ENCODE peak calls at places on chromosomes 5 and 9, in six cellular contexts. One of them, this sample, is unnamed.

GRCh38 chr9:136910901-136911245 is 24.6 kb downstream of the TRAF2 start:
- DNase-seq in GM12892: no peak
- DNase-seq in GM12891: no peak
- DNase-seq in HepG2: no peak
- DNase-seq in H1: no peak
- DNase-seq in GM12878: no peak
- DNase-seq in this sample: no peak

GRCh38 chr9:93622725-93623124 is 46.3 kb downstream of the PHF2 start:
- DNase-seq in GM12892: no peak
- DNase-seq in GM12891: no peak
- DNase-seq in HepG2: no peak
- DNase-seq in H1: peak
- DNase-seq in GM12878: no peak
- DNase-seq in this sample: no peak

GRCh38 chr5:178115136-178115834 is 2.0 kb downstream of the N4BP3 start:
- DNase-seq in GM12892: no peak
- DNase-seq in GM12891: no peak
- DNase-seq in HepG2: no peak
- DNase-seq in H1: peak
- DNase-seq in GM12878: no peak
- DNase-seq in this sample: no peak

GRCh38 chr5:128579669-128580068 is 41.6 kb upstream of the FBN2 start:
- DNase-seq in GM12892: no peak
- DNase-seq in GM12891: no peak
- DNase-seq in HepG2: no peak
- DNase-seq in H1: no peak
- DNase-seq in GM12878: no peak
- DNase-seq in this sample: no peak

GRCh38 chr9:93587651-93588347 is 11.4 kb downstream of the PHF2 start:
- DNase-seq in GM12892: no peak
- DNase-seq in GM12891: no peak
- DNase-seq in HepG2: no peak
- DNase-seq in H1: no peak
- DNase-seq in GM12878: no peak
- DNase-seq in this sample: peak

GRCh38 chr5:6274846-6275543 is 103.4 kb downstream of the MED10 start:
- DNase-seq in GM12892: no peak
- DNase-seq in GM12891: no peak
- DNase-seq in HepG2: no peak
- DNase-seq in H1: no peak
- DNase-seq in GM12878: peak
- DNase-seq in this sample: no peak

GRCh38 chr9:20387062-20387461 is 235.2 kb downstream of the MLLT3 start:
- DNase-seq in GM12892: no peak
- DNase-seq in GM12891: no peak
- DNase-seq in HepG2: no peak
- DNase-seq in H1: no peak
- DNase-seq in GM12878: no peak
- DNase-seq in this sample: no peak

GRCh38 chr5:139474815-139475791 is 4.3 kb downstream of the SMIM33 start:
- DNase-seq in GM12892: no peak
- DNase-seq in GM12891: no peak
- DNase-seq in HepG2: no peak
- DNase-seq in H1: no peak
- DNase-seq in GM12878: no peak
- DNase-seq in this sample: peak

GRCh38 chr5:29069104-29069402 is 2030.7 kb upstream of the CDH9 start:
- DNase-seq in GM12892: no peak
- DNase-seq in GM12891: no peak
- DNase-seq in HepG2: no peak
- DNase-seq in H1: no peak
- DNase-seq in GM12878: no peak
- DNase-seq in this sample: no peak

GRCh38 chr9:105281926-105282325 is 37.5 kb downstream of the SLC44A1 start:
- DNase-seq in GM12892: no peak
- DNase-seq in GM12891: no peak
- DNase-seq in HepG2: no peak
- DNase-seq in H1: no peak
- DNase-seq in GM12878: no peak
- DNase-seq in this sample: no peak

GRCh38 chr9:27451207-27451792 is 72.8 kb upstream of the IFNK start:
- DNase-seq in GM12892: no peak
- DNase-seq in GM12891: no peak
- DNase-seq in HepG2: no peak
- DNase-seq in H1: no peak
- DNase-seq in GM12878: no peak
- DNase-seq in this sample: no peak

GRCh38 chr9:98552306-98552705 is 156.4 kb downstream of the GABBR2 start:
- DNase-seq in GM12892: no peak
- DNase-seq in GM12891: no peak
- DNase-seq in HepG2: no peak
- DNase-seq in H1: no peak
- DNase-seq in GM12878: no peak
- DNase-seq in this sample: no peak

GRCh38 chr9:95024097-95024671 is 293.3 kb downstream of the FANCC start:
- DNase-seq in GM12892: no peak
- DNase-seq in GM12891: no peak
- DNase-seq in HepG2: peak
- DNase-seq in H1: no peak
- DNase-seq in GM12878: no peak
- DNase-seq in this sample: no peak

GRCh38 chr9:127090341-127090985 is 32.0 kb downstream of the ANGPTL2 start:
- DNase-seq in GM12892: no peak
- DNase-seq in GM12891: no peak
- DNase-seq in HepG2: no peak
- DNase-seq in H1: no peak
- DNase-seq in GM12878: no peak
- DNase-seq in this sample: no peak

GRCh38 chr5:163161512-163161911 is 275.9 kb upstream of the CCNG1 start:
- DNase-seq in GM12892: no peak
- DNase-seq in GM12891: no peak
- DNase-seq in HepG2: no peak
- DNase-seq in H1: no peak
- DNase-seq in GM12878: no peak
- DNase-seq in this sample: no peak

GRCh38 chr5:141883184-141883947 is 5.2 kb upstream of the PCDH1 start:
- DNase-seq in GM12892: no peak
- DNase-seq in GM12891: no peak
- DNase-seq in HepG2: no peak
- DNase-seq in H1: peak
- DNase-seq in GM12878: no peak
- DNase-seq in this sample: peak

GRCh38 chr5:102223542-102224444 is 72.3 kb downstream of the SLCO4C1 start:
- DNase-seq in GM12892: no peak
- DNase-seq in GM12891: no peak
- DNase-seq in HepG2: peak
- DNase-seq in H1: no peak
- DNase-seq in GM12878: no peak
- DNase-seq in this sample: peak
- TF ChIP-seq TAF1 in GM12892: no peak
- TF ChIP-seq TAF1 in GM12891: no peak
- TF ChIP-seq TAF1 in HepG2: no peak
- TF ChIP-seq TAF1 in H1: no peak
- TF ChIP-seq TAF1 in GM12878: no peak
- TF ChIP-seq TAF1 in this sample: no peak

GRCh38 chr5:10762776-10763500 is 1.9 kb upstream of the DAP start:
- DNase-seq in GM12892: no peak
- DNase-seq in GM12891: no peak
- DNase-seq in HepG2: no peak
- DNase-seq in H1: no peak
- DNase-seq in GM12878: no peak
- DNase-seq in this sample: peak
- TF ChIP-seq TAF1 in GM12892: no peak
- TF ChIP-seq TAF1 in GM12891: no peak
- TF ChIP-seq TAF1 in HepG2: no peak
- TF ChIP-seq TAF1 in H1: no peak
- TF ChIP-seq TAF1 in GM12878: no peak
- TF ChIP-seq TAF1 in this sample: no peak

GRCh38 chr5:179128041-179128365 is 67.8 kb downstream of the ZNF354C start:
- DNase-seq in GM12892: no peak
- DNase-seq in GM12891: no peak
- DNase-seq in HepG2: no peak
- DNase-seq in H1: no peak
- DNase-seq in GM12878: no peak
- DNase-seq in this sample: no peak

GRCh38 chr5:179130101-179130681 is 70.0 kb downstream of the ZNF354C start:
- DNase-seq in GM12892: no peak
- DNase-seq in GM12891: no peak
- DNase-seq in HepG2: no peak
- DNase-seq in H1: no peak
- DNase-seq in GM12878: no peak
- DNase-seq in this sample: no peak

GRCh38 chr5:179127136-179128040 is 67.2 kb downstream of the ZNF354C start:
- DNase-seq in GM12892: no peak
- DNase-seq in GM12891: no peak
- DNase-seq in HepG2: no peak
- DNase-seq in H1: no peak
- DNase-seq in GM12878: no peak
- DNase-seq in this sample: no peak

GRCh38 chr5:179129607-179130071 is 69.5 kb downstream of the ZNF354C start:
- DNase-seq in GM12892: no peak
- DNase-seq in GM12891: no peak
- DNase-seq in HepG2: no peak
- DNase-seq in H1: no peak
- DNase-seq in GM12878: no peak
- DNase-seq in this sample: no peak

GRCh38 chr5:179128976-179129375 is 68.8 kb downstream of the ZNF354C start:
- DNase-seq in GM12892: no peak
- DNase-seq in GM12891: no peak
- DNase-seq in HepG2: no peak
- DNase-seq in H1: no peak
- DNase-seq in GM12878: no peak
- DNase-seq in this sample: no peak
- TF ChIP-seq TAF1 in GM12892: no peak
- TF ChIP-seq TAF1 in GM12891: no peak
- TF ChIP-seq TAF1 in HepG2: no peak
- TF ChIP-seq TAF1 in H1: no peak
- TF ChIP-seq TAF1 in GM12878: no peak
- TF ChIP-seq TAF1 in this sample: no peak

GRCh38 chr9:1050125-1050895 is at the start of gene DMRT2:
- DNase-seq in GM12892: no peak
- DNase-seq in GM12891: no peak
- DNase-seq in HepG2: peak
- DNase-seq in H1: peak
- DNase-seq in GM12878: no peak
- DNase-seq in this sample: peak
- TF ChIP-seq TAF1 in GM12892: no peak
- TF ChIP-seq TAF1 in GM12891: no peak
- TF ChIP-seq TAF1 in HepG2: no peak
- TF ChIP-seq TAF1 in H1: no peak
- TF ChIP-seq TAF1 in GM12878: no peak
- TF ChIP-seq TAF1 in this sample: no peak

DNA sequence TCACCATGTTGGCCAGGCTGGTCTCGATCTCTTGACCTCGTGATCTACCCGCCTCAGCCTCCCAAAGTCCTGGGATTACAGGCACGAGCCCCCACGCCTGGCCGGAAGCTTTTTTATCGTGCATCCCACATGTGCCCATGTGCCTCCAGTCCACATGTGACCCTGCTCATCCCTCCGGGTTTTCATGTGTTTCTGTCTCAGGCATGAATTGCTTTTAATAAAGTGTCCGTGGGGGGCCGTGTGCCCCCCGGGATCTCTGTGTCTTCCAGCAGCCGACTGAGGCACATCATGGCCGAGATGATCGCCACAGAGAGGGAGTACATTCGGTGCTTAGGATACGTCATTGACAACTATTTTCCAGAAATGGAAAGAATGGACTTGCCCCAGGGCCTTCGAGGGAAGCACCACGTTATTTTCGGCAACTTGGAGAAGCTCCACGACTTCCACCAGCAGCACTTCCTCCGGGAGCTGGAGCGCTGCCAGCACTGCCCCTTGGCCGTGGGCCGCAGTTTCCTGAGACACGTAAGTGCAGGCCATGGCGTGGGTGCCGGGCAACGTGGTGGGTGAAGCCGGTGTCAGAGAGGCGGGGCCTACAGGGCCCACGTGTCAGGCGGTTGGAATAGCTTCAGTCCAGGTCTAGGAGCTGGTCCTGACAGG is 22.1 kb upstream of the LRRC14B start:
- DNase-seq in GM12892: peak
- DNase-seq in GM12891: no peak
- DNase-seq in HepG2: no peak
- DNase-seq in H1: no peak
- DNase-seq in GM12878: no peak
- DNase-seq in this sample: no peak
- TF ChIP-seq TAF1 in GM12892: no peak
- TF ChIP-seq TAF1 in GM12891: no peak
- TF ChIP-seq TAF1 in HepG2: no peak
- TF ChIP-seq TAF1 in H1: no peak
- TF ChIP-seq TAF1 in GM12878: no peak
- TF ChIP-seq TAF1 in this sample: no peak

GRCh38 chr9:135095470-135096407 is 8.3 kb downstream of the OLFM1 start:
- DNase-seq in GM12892: no peak
- DNase-seq in GM12891: no peak
- DNase-seq in HepG2: no peak
- DNase-seq in H1: no peak
- DNase-seq in GM12878: no peak
- DNase-seq in this sample: no peak
- TF ChIP-seq TAF1 in GM12892: no peak
- TF ChIP-seq TAF1 in GM12891: no peak
- TF ChIP-seq TAF1 in HepG2: no peak
- TF ChIP-seq TAF1 in H1: no peak
- TF ChIP-seq TAF1 in GM12878: no peak
- TF ChIP-seq TAF1 in this sample: no peak

DNA sequence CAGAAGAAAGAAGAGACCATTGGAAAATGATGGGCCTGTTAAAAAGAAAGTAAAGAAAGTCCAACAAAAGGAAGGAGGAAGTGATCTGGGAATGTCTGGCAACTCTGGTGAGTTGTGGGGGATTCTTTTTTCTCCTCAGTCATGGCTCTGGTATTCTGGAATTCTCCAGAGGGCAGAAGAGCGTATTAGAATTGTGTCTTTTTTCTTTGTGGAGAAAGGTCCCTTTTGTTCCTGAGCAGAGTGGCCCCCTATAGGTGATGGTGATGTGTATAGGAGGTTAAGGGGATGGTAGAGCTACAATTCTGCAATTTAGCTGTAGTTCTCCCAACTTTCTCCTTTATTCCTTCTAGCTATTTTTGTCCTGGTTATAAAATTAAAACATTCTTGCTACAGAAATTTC is 1.6 kb upstream of the DHFR start:
- DNase-seq in GM12892: no peak
- DNase-seq in GM12891: no peak
- DNase-seq in HepG2: peak
- DNase-seq in H1: no peak
- DNase-seq in GM12878: no peak
- DNase-seq in this sample: peak
- TF ChIP-seq TAF1 in GM12892: no peak
- TF ChIP-seq TAF1 in GM12891: no peak
- TF ChIP-seq TAF1 in HepG2: no peak
- TF ChIP-seq TAF1 in H1: no peak
- TF ChIP-seq TAF1 in GM12878: no peak
- TF ChIP-seq TAF1 in this sample: no peak

This sample was measured in K562.